ENCODE peak calls at places on chromosomes 16 and 17, in eight cellular contexts. M is mammary epithelial cell, Z is adrenal gland, F is A549, X is dorsolateral prefrontal cortex, T is heart right ventricle, Q is SK-N-MC, J is endodermal cell. G is an unnamed sample.

GRCh38 chr17:59626756-59627155 is 7.1 kb downstream of the CLTC start:
- DNase-seq in M (no peak), Z (no peak), F (no peak), X (no peak), T (no peak), Q (no peak), J (no peak), G (no peak)

GRCh38 chr16:30567991-30568638 is 3.4 kb downstream of the ZNF688 start:
- DNase-seq in M (peak), Z (peak), F (peak), X (no peak), T (no peak), Q (peak), J (no peak), G (peak)

GRCh38 chr17:59141860-59142259 is 13.1 kb downstream of the SKA2 start:
- DNase-seq in M (peak), Z (no peak), F (no peak), X (no peak), T (no peak), Q (no peak), J (no peak), G (no peak)

GRCh38 chr16:3485821-3486505 is 9.3 kb downstream of the C16orf90 start:
- DNase-seq in M (no peak), Z (no peak), F (no peak), X (no peak), T (no peak), Q (no peak), J (peak), G (no peak)

GRCh38 chr16:12260647-12261262 is 284.2 kb downstream of the SNX29 start:
- DNase-seq in M (no peak), Z (no peak), F (peak), X (no peak), T (no peak), Q (no peak), J (peak), G (no peak)

GRCh38 chr17:66737524-66737923 is 97.4 kb upstream of the CACNG5 start:
- DNase-seq in M (no peak), Z (no peak), F (no peak), X (no peak), T (peak), Q (no peak), J (peak), G (no peak)

GRCh38 chr16:72848759-72849664 is 198.9 kb downstream of the ZFHX3 start:
- DNase-seq in M (peak), Z (peak), F (peak), X (no peak), T (peak), Q (no peak), J (peak), G (peak)

GRCh38 chr17:60229189-60229802 is 79.5 kb downstream of the CA4 start:
- DNase-seq in M (no peak), Z (no peak), F (no peak), X (no peak), T (no peak), Q (no peak), J (no peak), G (no peak)

GRCh38 chr17:49157784-49158183 is 25.2 kb downstream of the B4GALNT2 start:
- DNase-seq in M (no peak), Z (no peak), F (peak), X (no peak), T (no peak), Q (no peak), J (no peak), G (no peak)

GRCh38 chr16:79815049-79815448 is 214.5 kb upstream of the MAF start:
- DNase-seq in M (no peak), Z (no peak), F (no peak), X (no peak), T (no peak), Q (no peak), J (no peak), G (no peak)

GRCh38 chr17:48486557-48486956 is 44.3 kb downstream of the HOXB1 start:
- DNase-seq in M (peak), Z (no peak), F (peak), X (no peak), T (no peak), Q (no peak), J (peak), G (peak)

GRCh38 chr17:42227849-42228696 is 33.8 kb upstream of the GHDC start:
- DNase-seq in M (no peak), Z (peak), F (no peak), X (no peak), T (no peak), Q (no peak), J (no peak), G (no peak)

GRCh38 chr17:17822189-17822978 is 14.4 kb downstream of the SREBF1 start:
- DNase-seq in M (no peak), Z (peak), F (no peak), X (peak), T (peak), Q (no peak), J (no peak), G (no peak)

GRCh38 chr17:51119415-51120356 is 982 bp downstream of the SPAG9 start:
- DNase-seq in M (peak), Z (peak), F (peak), X (peak), T (peak), Q (no peak), J (peak), G (no peak)
- H3K27ac ChIP-seq in M (peak), Z (peak), F (peak), X (peak), T (peak), Q (no peak), J (peak), G (peak)

DNA sequence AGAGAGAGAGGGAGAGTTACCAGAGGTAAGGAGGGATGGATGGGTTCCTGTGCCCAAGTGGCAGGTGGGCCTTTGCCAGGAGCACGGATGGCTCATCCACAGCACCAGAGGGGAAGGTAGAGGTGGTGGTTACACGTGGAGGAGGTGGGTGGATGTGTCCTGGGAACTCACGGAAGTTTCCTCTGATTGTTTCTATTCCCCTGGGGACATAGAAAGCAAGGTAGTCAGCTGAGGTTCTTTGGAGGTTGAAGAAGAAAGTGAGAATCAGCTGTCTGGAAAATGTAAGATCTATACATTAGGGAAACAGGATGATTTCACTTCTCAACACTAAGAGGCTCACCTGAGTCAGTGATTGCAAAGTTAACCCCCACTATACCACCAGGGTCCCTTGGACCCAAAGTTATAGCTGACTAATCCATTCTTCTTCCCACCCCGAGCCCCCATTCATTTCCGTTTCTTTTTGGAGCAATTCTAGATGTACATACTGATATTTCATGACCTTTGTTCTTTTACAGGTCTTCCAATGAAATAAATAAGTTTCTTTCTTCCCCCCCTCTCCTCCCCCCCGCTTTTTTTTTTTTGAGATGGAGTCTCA is 27.5 kb upstream of the ARL4D start:
- DNase-seq in M (no peak), Z (no peak), F (no peak), X (no peak), T (no peak), Q (no peak), J (no peak), G (no peak)
- H3K27ac ChIP-seq in M (no peak), Z (no peak), F (peak), X (no peak), T (peak), Q (no peak), J (no peak), G (no peak)

GRCh38 chr16:87541004-87541881 is 48.4 kb upstream of the ZCCHC14 start:
- DNase-seq in M (no peak), Z (no peak), F (no peak), X (no peak), T (peak), Q (no peak), J (no peak), G (no peak)
- H3K27ac ChIP-seq in M (no peak), Z (no peak), F (no peak), X (no peak), T (peak), Q (no peak), J (peak), G (no peak)

DNA sequence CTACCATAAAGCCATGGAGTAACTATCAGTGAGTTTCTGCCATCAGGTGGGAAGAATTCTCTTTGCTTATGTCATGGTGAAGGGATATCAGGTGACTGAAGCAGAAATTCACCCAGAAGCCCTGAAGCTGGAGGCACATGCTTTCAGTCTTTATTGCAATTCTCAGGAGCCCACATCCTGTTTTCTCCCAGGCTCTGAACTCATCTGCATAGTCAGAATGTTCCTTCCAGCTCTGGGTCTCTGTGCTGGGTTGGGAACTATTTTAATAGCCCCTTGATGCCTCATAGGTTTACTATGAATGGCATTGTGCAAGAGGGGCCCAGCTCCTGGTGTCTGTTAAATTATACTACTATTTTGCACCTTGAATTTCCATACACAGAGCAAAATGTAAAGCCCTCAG is 198.4 kb upstream of the SOX9 start:
- DNase-seq in M (peak), Z (no peak), F (no peak), X (no peak), T (no peak), Q (no peak), J (peak), G (peak)
- H3K27ac ChIP-seq in M (peak), Z (no peak), F (no peak), X (no peak), T (no peak), Q (no peak), J (no peak), G (peak)

GRCh38 chr16:20941635-20941926 is 41.0 kb downstream of the LYRM1 start:
- DNase-seq in M (no peak), Z (no peak), F (no peak), X (no peak), T (no peak), Q (no peak), J (no peak), G (no peak)

GRCh38 chr16:20938426-20938825 is 37.9 kb downstream of the LYRM1 start:
- DNase-seq in M (peak), Z (no peak), F (no peak), X (no peak), T (no peak), Q (no peak), J (no peak), G (no peak)

GRCh38 chr16:20937736-20938135 is 37.2 kb downstream of the LYRM1 start:
- DNase-seq in M (no peak), Z (no peak), F (no peak), X (no peak), T (no peak), Q (no peak), J (no peak), G (no peak)

GRCh38 chr16:20940864-20941634 is 40.5 kb downstream of the LYRM1 start:
- DNase-seq in M (no peak), Z (no peak), F (no peak), X (no peak), T (no peak), Q (no peak), J (no peak), G (no peak)

GRCh38 chr16:20939599-20939998 is 39.0 kb downstream of the LYRM1 start:
- DNase-seq in M (no peak), Z (no peak), F (no peak), X (no peak), T (no peak), Q (no peak), J (no peak), G (no peak)
- H3K27ac ChIP-seq in M (no peak), Z (no peak), F (no peak), X (no peak), T (no peak), Q (no peak), J (no peak), G (no peak)

DNA sequence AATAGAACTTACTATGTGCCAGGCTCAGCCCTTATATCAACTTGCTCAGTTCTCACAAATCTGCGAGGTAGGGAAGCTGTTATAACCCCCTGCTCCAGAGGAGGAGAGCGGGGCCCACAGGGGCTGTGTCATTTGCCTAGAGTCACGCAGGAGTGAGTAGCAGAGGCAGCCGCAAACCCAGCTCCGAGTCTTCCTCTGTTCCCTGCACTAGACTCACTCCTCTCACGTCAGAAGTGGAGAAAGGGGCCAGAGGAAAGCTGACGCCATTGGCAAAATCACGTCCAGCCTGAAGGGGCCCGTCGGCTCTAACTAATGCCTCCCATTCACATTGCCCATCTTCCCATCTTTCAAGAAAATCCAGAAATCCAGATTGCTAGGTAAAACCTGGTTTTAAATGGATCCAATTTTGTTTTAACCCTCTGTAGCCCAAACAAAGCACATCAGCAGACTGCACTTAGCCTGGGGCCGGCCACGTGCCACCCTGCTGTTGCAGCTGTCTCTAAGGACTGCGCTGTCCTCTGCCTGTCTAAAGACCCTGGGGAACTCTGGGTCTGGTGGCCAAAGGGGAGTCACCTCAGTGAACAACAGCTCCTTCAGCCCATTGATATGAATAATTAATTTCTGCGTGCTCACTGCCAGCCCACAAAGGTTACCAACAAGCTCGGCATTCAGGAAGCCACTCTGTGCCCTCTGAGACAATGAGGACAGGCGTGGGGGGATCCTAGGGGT is 36.6 kb upstream of the ABR start:
- DNase-seq in M (no peak), Z (no peak), F (no peak), X (no peak), T (no peak), Q (no peak), J (peak), G (no peak)
- H3K27ac ChIP-seq in M (no peak), Z (no peak), F (no peak), X (no peak), T (no peak), Q (no peak), J (peak), G (no peak)

DNA sequence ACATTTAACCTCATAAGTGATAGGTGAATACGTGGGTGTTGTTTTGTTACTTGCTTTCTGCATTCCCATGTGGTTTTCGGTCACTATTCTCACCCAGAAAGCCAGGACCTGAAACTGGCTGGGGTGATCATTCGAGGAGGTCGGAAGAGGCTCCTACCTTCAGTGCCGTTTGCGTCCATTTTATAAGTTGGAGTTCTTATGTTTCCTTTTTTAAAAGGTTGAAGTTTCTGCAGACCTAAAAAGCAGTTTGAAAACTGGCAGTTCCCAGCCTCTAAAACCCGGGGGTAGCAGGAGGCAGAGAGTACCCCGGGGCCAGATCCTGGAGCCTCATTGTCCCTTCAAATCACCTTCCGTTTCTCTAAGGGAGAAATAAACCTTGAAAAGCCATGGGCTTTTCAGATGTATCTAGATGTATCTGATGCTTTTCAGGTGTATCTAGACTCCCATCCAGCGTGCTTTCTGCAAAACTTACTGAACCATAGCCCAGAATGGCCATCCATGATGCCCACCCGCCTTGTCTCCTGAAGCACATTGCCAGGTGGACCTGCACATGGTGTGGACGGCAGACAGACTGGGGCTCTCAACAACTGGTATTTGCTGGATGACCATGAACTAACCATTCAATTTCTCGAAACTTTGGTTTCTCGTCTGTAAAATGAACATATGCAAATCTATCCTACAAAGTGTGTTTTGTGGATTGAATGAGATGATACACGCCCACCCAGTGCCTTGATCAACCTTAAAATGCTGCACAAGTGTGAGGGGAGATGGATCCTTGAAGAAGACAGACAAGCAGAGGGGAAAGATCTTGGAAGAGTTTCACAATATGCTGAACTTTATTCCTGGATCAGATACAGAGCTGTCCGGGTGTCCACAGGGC is 1.3 kb downstream of the NLRC5 start:
- DNase-seq in M (no peak), Z (no peak), F (no peak), X (no peak), T (no peak), Q (no peak), J (no peak), G (no peak)
- H3K27ac ChIP-seq in M (no peak), Z (no peak), F (no peak), X (no peak), T (peak), Q (no peak), J (no peak), G (no peak)

DNA sequence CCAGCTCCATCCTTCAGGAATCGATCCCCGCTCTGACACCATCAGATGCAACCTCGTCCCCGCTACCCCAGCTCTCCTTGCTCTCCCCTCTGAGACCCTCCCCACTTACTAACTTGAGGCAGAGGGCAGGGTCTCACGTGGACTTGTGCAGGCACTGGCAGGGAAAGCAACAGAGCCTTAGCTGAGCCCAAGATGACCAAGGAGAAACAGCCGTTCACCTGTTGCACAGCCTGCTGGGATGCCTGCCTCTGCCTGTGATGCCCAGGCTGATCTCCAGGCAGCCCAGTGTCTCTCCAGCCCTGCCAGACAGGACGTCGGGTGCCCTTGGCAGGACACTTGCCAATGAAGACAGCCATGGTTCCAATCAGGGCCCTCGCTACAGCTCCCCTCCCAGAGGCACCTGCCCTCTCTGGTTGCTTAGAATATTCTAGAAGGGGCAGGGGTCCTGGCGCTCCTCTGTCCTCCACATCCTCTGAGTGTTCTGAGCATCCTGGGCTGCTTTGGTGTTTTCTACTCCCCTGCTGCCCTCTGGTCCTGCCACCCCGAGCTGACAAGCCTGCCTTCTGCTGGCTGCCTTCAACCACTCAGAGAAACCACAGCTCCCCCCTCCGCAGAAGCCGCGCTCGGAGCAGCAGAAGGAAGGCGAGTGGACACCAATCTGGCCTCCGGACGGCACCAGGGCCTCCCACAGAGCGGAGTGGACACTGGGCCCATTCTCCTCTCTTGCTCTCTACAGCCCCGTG is 6.7 kb downstream of the CEP295NL start:
- DNase-seq in M (no peak), Z (no peak), F (no peak), X (peak), T (no peak), Q (no peak), J (no peak), G (no peak)
- H3K27ac ChIP-seq in M (no peak), Z (no peak), F (no peak), X (peak), T (peak), Q (no peak), J (no peak), G (no peak)

DNA sequence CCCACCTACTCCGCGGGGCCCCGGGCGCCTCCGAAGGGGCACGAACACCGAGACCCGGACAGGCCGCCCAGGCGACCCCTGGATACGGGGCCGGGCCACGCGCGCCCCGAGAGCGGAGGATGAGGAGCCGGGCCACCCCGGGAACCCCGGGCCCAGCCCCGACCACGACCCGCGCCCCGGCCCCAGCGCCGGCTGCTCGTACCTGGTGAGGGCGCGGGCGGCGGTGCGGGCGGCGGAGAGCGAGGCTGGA is 192 bp downstream of the FASN start:
- DNase-seq in M (no peak), Z (no peak), F (no peak), X (no peak), T (no peak), Q (no peak), J (no peak), G (no peak)
- H3K27ac ChIP-seq in M (peak), Z (peak), F (peak), X (peak), T (peak), Q (peak), J (peak), G (peak)

DNA sequence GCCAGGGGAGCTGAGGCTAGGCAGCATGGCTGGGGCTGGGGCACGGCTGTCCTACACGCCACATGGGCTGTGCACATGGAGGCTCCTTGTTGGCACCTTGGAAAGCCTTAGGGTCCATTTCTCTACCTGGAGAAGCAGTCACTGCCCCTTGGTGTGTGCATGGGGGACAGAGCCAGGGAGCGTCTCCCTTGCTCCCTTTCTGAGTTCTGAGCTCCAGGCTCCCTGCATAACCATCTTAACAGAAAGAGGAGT is 266.8 kb downstream of the ENGASE start:
- DNase-seq in M (no peak), Z (no peak), F (no peak), X (no peak), T (no peak), Q (no peak), J (no peak), G (no peak)
- H3K27ac ChIP-seq in M (no peak), Z (no peak), F (no peak), X (no peak), T (no peak), Q (no peak), J (no peak), G (no peak)